ENCODE peak calls at places on chromosomes 2 and 18, in ten cellular contexts. I is uterus, K is body of pancreas, Y is NCI-H748 treated with DMSO at 0.1 percent for 48 hours, X is adrenal gland, O is Ammon's horn, L is T-helper 1 cell, U is NCI-H2081, R is MV-4-11, D is SK-N-MC. J is an unnamed sample.

GRCh38 chr2:216949685-216950397 is 90.0 kb upstream of the TNP1 start:
- DNase-seq in I (no peak), K (no peak), Y (no peak), X (no peak), O (no peak), L (no peak), U (no peak), R (no peak), D (no peak), J (peak)

GRCh38 chr2:9473308-9473984 is 905 bp upstream of the IAH1 start:
- DNase-seq in I (no peak), K (peak), Y (no peak), X (no peak), O (no peak), L (peak), U (no peak), R (no peak), D (no peak), J (no peak)

GRCh38 chr2:234953116-234954031 is 1.6 kb downstream of the SH3BP4 start:
- DNase-seq in I (no peak), K (peak), Y (no peak), X (no peak), O (no peak), L (no peak), U (no peak), R (no peak), D (no peak), J (no peak)

GRCh38 chr2:237483018-237483731 is 3.9 kb upstream of the MLPH start:
- DNase-seq in I (no peak), K (no peak), Y (no peak), X (no peak), O (no peak), L (no peak), U (no peak), R (peak), D (no peak), J (no peak)

GRCh38 chr2:169091761-169092523 is 22.6 kb downstream of the DHRS9 start:
- DNase-seq in I (no peak), K (peak), Y (no peak), X (no peak), O (no peak), L (no peak), U (no peak), R (no peak), D (no peak), J (no peak)

GRCh38 chr18:78595924-78596573 is 383.6 kb upstream of the SALL3 start:
- DNase-seq in I (no peak), K (no peak), Y (no peak), X (no peak), O (no peak), L (no peak), U (no peak), R (no peak), D (no peak), J (no peak)

GRCh38 chr2:173059941-173060575 is 15.6 kb upstream of the MAP3K20 start:
- DNase-seq in I (no peak), K (no peak), Y (no peak), X (no peak), O (no peak), L (no peak), U (no peak), R (peak), D (no peak), J (no peak)

GRCh38 chr2:86274265-86274917 is 63.0 kb downstream of the REEP1 start:
- DNase-seq in I (no peak), K (no peak), Y (no peak), X (no peak), O (no peak), L (no peak), U (no peak), R (peak), D (no peak), J (no peak)

GRCh38 chr2:61443342-61444041 is 27.4 kb downstream of the USP34 start:
- DNase-seq in I (no peak), K (no peak), Y (no peak), X (no peak), O (no peak), L (no peak), U (no peak), R (peak), D (no peak), J (no peak)

GRCh38 chr2:1068832-1069231 is 118.2 kb downstream of the SNTG2 start:
- DNase-seq in I (no peak), K (no peak), Y (no peak), X (no peak), O (no peak), L (no peak), U (no peak), R (no peak), D (no peak), J (no peak)